ENCODE peak calls at places on chromosomes 4 and X, in four cellular contexts. L is CD4-positive, alpha-beta T cell; Q is glutamatergic neuron; S is lower leg skin. T is an unnamed sample.

GRCh38 chr4:164023214-164023613 is 528.7 kb downstream of the TMA16 start:
- DNase-seq in Q (no peak), L (no peak), S (no peak), T (no peak)

GRCh38 chr4:21451032-21451431 is 497.5 kb downstream of the KCNIP4 start:
- DNase-seq in S (no peak), Q (no peak), L (no peak), T (no peak)

GRCh38 chr4:102429553-102429952 is 71.6 kb upstream of the NFKB1 start:
- DNase-seq in Q (no peak), S (no peak), L (no peak), T (no peak)

GRCh38 chrX:17590892-17591740 is 146.2 kb upstream of the SCML1 start:
- DNase-seq in S (peak; percentile 48), L (peak; percentile 0), Q (peak; percentile 56), T (peak; percentile 61)

GRCh38 chr4:87038837-87039715 is 104.3 kb downstream of the AFF1 start:
- DNase-seq in Q (peak; percentile 68), L (no peak), S (no peak), T (peak; percentile 59)

GRCh38 chr4:37632836-37633235 is 53.3 kb downstream of the RELL1 start:
- DNase-seq in Q (no peak), S (no peak), L (no peak), T (no peak)

GRCh38 chr4:67436742-67437141 is 108.6 kb downstream of the CENPC start:
- DNase-seq in L (no peak), S (no peak), Q (no peak), T (no peak)

GRCh38 chr4:155008389-155008788 is 200.0 kb upstream of the NPY2R start:
- DNase-seq in S (no peak), Q (no peak), L (no peak), T (no peak)

GRCh38 chr4:5365071-5366008 is 314.1 kb downstream of the STK32B start:
- DNase-seq in S (peak; percentile 75), Q (no peak), L (no peak), T (no peak)

GRCh38 chrX:47515941-47516649 is 33.1 kb upstream of the ZNF41 start:
- DNase-seq in S (no peak), L (no peak), Q (no peak), T (no peak)

GRCh38 chr4:81404294-81404693 is 67.4 kb downstream of the RASGEF1B start:
- DNase-seq in S (no peak), Q (no peak), L (no peak), T (no peak)
- TF ChIP-seq CTCF in S (no peak), Q (no peak), L (no peak), T (no peak)

GRCh38 chr4:125511715-125512114 is 197.0 kb downstream of the FAT4 start:
- DNase-seq in Q (no peak), L (no peak), S (no peak), T (no peak)
- TF ChIP-seq CTCF in Q (no peak), L (no peak), S (no peak), T (no peak)

GRCh38 chr4:89331637-89332544 is 24.3 kb upstream of the GPRIN3 start:
- DNase-seq in L (no peak), Q (no peak), S (no peak), T (no peak)

GRCh38 chr4:89336818-89337395 is 29.3 kb upstream of the GPRIN3 start:
- DNase-seq in S (no peak), L (no peak), Q (no peak), T (no peak)

GRCh38 chr4:89334830-89335229 is 27.2 kb upstream of the GPRIN3 start:
- DNase-seq in Q (no peak), L (no peak), S (no peak), T (no peak)

GRCh38 chr4:89331197-89331596 is 23.6 kb upstream of the GPRIN3 start:
- DNase-seq in S (no peak), Q (no peak), L (no peak), T (no peak)

GRCh38 chr4:89334311-89334710 is 26.7 kb upstream of the GPRIN3 start:
- DNase-seq in L (no peak), Q (no peak), S (no peak), T (no peak)
- TF ChIP-seq CTCF in L (no peak), Q (no peak), S (no peak), T (no peak)

GRCh38 chr4:170979736-170980135 is 833.5 kb upstream of the GALNTL6 start:
- DNase-seq in Q (no peak), S (no peak), L (no peak), T (no peak)

DNA sequence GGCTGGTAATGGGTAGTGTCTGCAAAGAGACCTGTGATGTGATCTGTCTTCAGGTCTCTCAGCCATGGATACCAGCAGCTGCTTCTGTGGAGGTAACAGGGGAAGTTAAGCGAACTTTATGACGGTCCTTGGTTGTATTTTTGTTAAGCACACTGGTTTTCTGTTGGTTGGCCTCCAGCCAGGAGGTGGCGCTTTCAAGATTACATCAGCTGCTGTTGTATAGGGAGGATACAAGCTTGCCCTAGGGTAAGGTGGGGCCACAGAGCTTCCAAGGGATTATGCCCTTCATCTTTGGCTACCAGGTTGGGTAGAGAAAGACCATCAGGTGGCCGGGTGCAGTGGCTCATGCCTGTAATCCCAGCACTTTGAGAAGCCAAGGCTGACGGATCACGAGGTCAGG is 834.2 kb upstream of the GALNTL6 start:
- DNase-seq in S (no peak), Q (no peak), L (no peak), T (no peak)
- TF ChIP-seq CTCF in S (no peak), Q (no peak), L (no peak), T (no peak)

GRCh38 chrX:68822641-68823410 is 6.0 kb upstream of the EFNB1 start:
- DNase-seq in Q (peak; percentile 27), L (no peak), S (no peak), T (peak; percentile 38)
- TF ChIP-seq CTCF in Q (no peak), L (no peak), S (no peak), T (peak; percentile 62)

DNA sequence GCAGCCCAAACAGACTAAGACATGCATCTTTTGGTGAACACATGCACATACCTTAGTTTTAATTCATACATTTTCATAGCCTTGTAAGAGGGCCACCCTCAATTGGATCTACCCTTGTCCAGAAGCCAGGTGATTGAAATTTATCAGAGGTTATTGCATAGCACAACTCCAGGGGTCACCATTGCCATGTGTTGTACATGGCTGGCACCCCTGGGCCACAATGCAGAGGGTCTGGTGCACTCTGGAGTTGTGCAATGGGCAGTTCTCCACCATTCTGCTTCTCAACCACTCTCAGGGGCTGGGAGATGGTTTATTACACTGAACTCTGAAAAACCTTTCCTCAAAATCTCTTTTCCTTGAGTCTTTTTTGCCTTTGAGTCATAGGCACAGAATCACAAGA is 184.4 kb upstream of the CXorf66 start:
- DNase-seq in Q (no peak), S (no peak), L (no peak), T (no peak)
- TF ChIP-seq CTCF in Q (no peak), S (no peak), L (no peak), T (no peak)

T was measured in neural crest cell.